ENCODE peak calls at places on chromosomes 2 and 18, in six cellular contexts. O, Y, A, W, T and D are unnamed samples.
A peak's percentile ranks its signal among the peaks of the same experiment; 100 is the strongest.

GRCh38 chr2:550860-551259 is 126.3 kb downstream of the TMEM18 start:
- DNase-seq in O (no peak), Y (no peak), A (no peak), W (no peak), T (no peak), D (no peak)

GRCh38 chr2:84971799-84972790 is 1.1 kb downstream of the KCMF1 start:
- DNase-seq in A (peak; percentile 42), O (peak; percentile 48), T (peak; percentile 74), W (peak; percentile 52), Y (peak; percentile 42), D (no peak)

GRCh38 chr2:24359701-24360049 is 661 bp downstream of the ITSN2 start:
- DNase-seq in O (peak; percentile 52), T (peak; percentile 82), A (no peak), Y (peak; percentile 55), W (peak; percentile 31), D (no peak)

GRCh38 chr2:179435021-179435420 is 170.4 kb upstream of the SESTD1 start:
- DNase-seq in T (no peak), A (no peak), Y (no peak), O (no peak), W (no peak), D (no peak)

GRCh38 chr18:23563377-23564043 is 22.8 kb downstream of the NPC1 start:
- DNase-seq in T (no peak), Y (no peak), W (no peak), O (no peak), A (peak; percentile 73), D (no peak)

GRCh38 chr2:69720922-69721491 is 20.9 kb upstream of the ANXA4 start:
- DNase-seq in O (no peak), Y (no peak), A (no peak), W (no peak), T (no peak), D (no peak)

GRCh38 chr18:13165636-13166423 is 52.7 kb upstream of the LDLRAD4 start:
- DNase-seq in T (no peak), Y (no peak), W (no peak), A (no peak), O (peak; percentile 41), D (no peak)

GRCh38 chr18:68177807-68178702 is 536.9 kb downstream of the TMX3 start:
- DNase-seq in T (no peak), O (no peak), W (peak; percentile 98), A (peak; percentile 99), Y (no peak), D (peak; percentile 97)

GRCh38 chr2:140698736-140699135 is 1432.1 kb downstream of the LRP1B start:
- DNase-seq in T (no peak), A (no peak), O (no peak), W (no peak), Y (no peak), D (no peak)

GRCh38 chr2:239310401-239311061 is 90.3 kb downstream of the HDAC4 start:
- DNase-seq in O (no peak), T (peak; percentile 88), Y (peak; percentile 6), W (no peak), A (no peak), D (no peak)

GRCh38 chr18:9758624-9759075 is 50.5 kb downstream of the RAB31 start:
- DNase-seq in W (no peak), Y (no peak), O (no peak), T (no peak), A (no peak), D (no peak)

GRCh38 chr2:45771251-45771650 is 119.8 kb downstream of the PRKCE start:
- DNase-seq in O (peak; percentile 27), A (peak; percentile 51), T (peak; percentile 90), W (no peak), Y (peak; percentile 76), D (no peak)

GRCh38 chr2:235834781-235835180 is 333.4 kb downstream of the GBX2 start:
- DNase-seq in O (no peak), Y (no peak), T (peak; percentile 15), W (no peak), A (no peak), D (no peak)

GRCh38 chr2:239934571-239935171 is 90.5 kb downstream of the NDUFA10 start:
- DNase-seq in O (peak; percentile 89), T (peak; percentile 84), Y (peak; percentile 51), W (peak; percentile 54), A (peak; percentile 39), D (no peak)

GRCh38 chr2:30301551-30301950 is 70.2 kb downstream of the LBH start:
- DNase-seq in A (peak; percentile 93), O (peak; percentile 69), Y (no peak), W (peak; percentile 27), T (no peak), D (peak; percentile 61)
- H3K27ac ChIP-seq in A (peak overlapping the region; percentile 88), O (peak overlapping the region; percentile 50), Y (no peak overlapping the region), W (no peak overlapping the region), T (peak overlapping the region; percentile 84), D (peak overlapping the region; percentile 99)

GRCh38 chr2:154306261-154306970 is 392.1 kb upstream of the KCNJ3 start:
- DNase-seq in O (no peak), T (no peak), A (no peak), W (no peak), Y (no peak), D (no peak)
- H3K4me3 ChIP-seq in O (no peak overlapping the region), T (no peak overlapping the region), A (no peak overlapping the region), W (no peak overlapping the region), Y (no peak overlapping the region), D (no peak overlapping the region)

GRCh38 chr2:96345403-96345802 is 9.8 kb downstream of the NCAPH start:
- DNase-seq in O (peak; percentile 58), W (no peak), Y (no peak), A (no peak), T (no peak), D (no peak)
- TF ChIP-seq CTCF in O (peak; percentile 54), W (peak; percentile 40), Y (peak; percentile 21), A (no peak), T (no peak), D (peak; percentile 26)

DNA sequence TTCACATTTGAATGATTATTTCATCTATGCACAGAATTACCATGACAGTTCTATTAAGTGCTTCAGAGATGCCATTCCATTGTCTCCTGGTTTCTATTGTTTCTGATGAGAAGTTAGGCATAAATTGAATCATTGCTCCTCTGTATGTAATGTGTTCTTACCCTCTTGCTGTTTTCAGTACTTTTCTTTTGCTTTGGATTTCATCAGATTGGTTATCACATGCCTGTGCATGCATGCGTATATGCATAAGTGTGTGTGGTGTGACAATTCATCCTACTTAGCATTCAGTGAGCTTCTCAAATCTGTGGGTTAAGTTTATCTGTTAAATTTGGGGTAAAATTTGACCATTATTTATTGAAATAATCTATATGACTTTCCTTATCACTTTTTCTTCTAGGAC is 263.3 kb upstream of the RND3 start:
- DNase-seq in Y (no peak), O (peak; percentile 14), W (no peak), A (no peak), T (no peak), D (no peak)
- H3K27ac ChIP-seq in Y (no peak overlapping the region), O (no peak overlapping the region), W (no peak overlapping the region), A (no peak overlapping the region), T (no peak overlapping the region), D (no peak overlapping the region)

DNA sequence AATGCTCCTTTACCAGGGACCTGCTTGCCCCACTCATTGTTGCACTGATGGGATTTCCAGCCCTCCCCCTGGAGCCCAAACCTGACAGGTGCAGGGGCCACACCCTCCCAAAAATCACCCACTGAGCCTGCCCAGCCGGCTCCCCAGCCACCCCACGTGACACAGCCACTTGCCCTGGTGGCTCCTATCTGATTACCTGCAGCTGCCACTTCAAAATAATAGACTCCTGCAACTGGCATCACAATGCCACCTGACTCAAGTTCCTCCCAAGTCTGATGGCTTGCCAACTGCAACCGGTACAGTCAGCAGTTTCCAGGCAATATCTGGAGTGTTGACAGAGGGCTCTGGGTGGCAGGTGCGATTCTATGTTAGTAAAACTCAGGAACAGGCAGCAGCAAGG is 66.2 kb downstream of the CRACDL start:
- DNase-seq in W (peak; percentile 81), A (no peak), O (no peak), Y (no peak), T (no peak), D (no peak)
- H3K4me3 ChIP-seq in W (no peak overlapping the region), A (no peak overlapping the region), O (no peak overlapping the region), Y (no peak overlapping the region), T (no peak overlapping the region), D (no peak overlapping the region)

DNA sequence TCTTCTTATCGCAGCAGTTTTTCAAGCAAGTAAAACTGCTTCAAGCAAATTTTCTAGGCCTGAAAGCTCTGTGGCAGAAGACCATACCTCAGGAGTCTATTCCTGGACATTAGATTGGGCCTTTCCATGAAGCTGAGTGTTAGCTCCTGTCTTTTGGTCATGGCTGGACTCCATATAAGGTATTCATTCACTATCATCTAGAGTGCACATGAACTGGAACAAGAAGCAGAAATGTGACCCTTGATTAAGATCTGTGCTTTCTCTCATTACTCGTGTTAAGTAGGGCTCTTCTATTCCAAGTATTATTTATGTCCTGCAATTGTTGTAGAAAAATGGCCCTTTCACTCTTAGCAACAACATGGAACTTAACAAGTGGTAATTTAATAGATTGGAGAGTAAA is 5.9 kb upstream of the GULP1 start:
- DNase-seq in Y (no peak), A (no peak), T (no peak), W (no peak), O (no peak), D (no peak)
- TF ChIP-seq CTCF in Y (no peak), A (no peak), T (no peak), W (no peak), O (no peak), D (no peak)